ENCODE peak calls at places on chromosomes 3 and 15, in seven cellular contexts. F is GM06990; Y is adrenal gland; X is psoas muscle; O is bronchial epithelial cell; D is CD4-positive, alpha-beta memory T cell; K is colonic mucosa. Z is an unnamed sample.

GRCh38 chr15:57873564-57874209 is 167.2 kb downstream of the POLR2M start:
- DNase-seq in F (no peak), Y (no peak), X (no peak), O (peak; percentile 28), D (no peak), K (no peak), Z (no peak)

GRCh38 chr3:144142151-144142855 is 170.7 kb downstream of the DIPK2A start:
- DNase-seq in F (no peak), Y (no peak), X (no peak), O (peak; percentile 87), D (no peak), K (no peak), Z (no peak)

GRCh38 chr3:166283856-166284255 is 446.6 kb upstream of the BCHE start:
- DNase-seq in F (no peak), Y (peak; percentile 47), X (no peak), O (peak; percentile 88), D (no peak), K (no peak), Z (no peak)

GRCh38 chr3:108345492-108346205 is 49.3 kb downstream of the HHLA2 start:
- DNase-seq in F (no peak), Y (no peak), X (no peak), O (no peak), D (no peak), K (no peak), Z (no peak)

GRCh38 chr3:57165637-57166036 is 484 bp upstream of the IL17RD start:
- DNase-seq in F (no peak), Y (no peak), X (no peak), O (no peak), D (no peak), K (no peak), Z (no peak)

GRCh38 chr15:99844150-99844549 is 110.9 kb upstream of the LYSMD4 start:
- DNase-seq in F (no peak), Y (no peak), X (no peak), O (peak; percentile 38), D (no peak), K (no peak), Z (no peak)

GRCh38 chr3:183369626-183370025 is 58.8 kb downstream of the MCF2L2 start:
- DNase-seq in F (no peak), Y (no peak), X (no peak), O (peak; percentile 40), D (no peak), K (no peak), Z (no peak)

GRCh38 chr15:63156708-63157065 is 590 bp downstream of the RPS27L start:
- DNase-seq in F (no peak), Y (peak; percentile 62), X (no peak), O (peak; percentile 36), D (no peak), K (peak; percentile 50), Z (peak; percentile 19)

GRCh38 chr3:55286695-55287094 is 200.4 kb downstream of the WNT5A start:
- DNase-seq in F (no peak), Y (no peak), X (no peak), O (no peak), D (no peak), K (no peak), Z (no peak)

GRCh38 chr15:92323480-92323879 is 70.2 kb upstream of the ST8SIA2 start:
- DNase-seq in F (no peak), Y (no peak), X (no peak), O (no peak), D (no peak), K (no peak), Z (no peak)

GRCh38 chr3:108420926-108421325 is 89.5 kb downstream of the MYH15 start:
- DNase-seq in F (no peak), Y (no peak), X (no peak), O (peak; percentile 99), D (no peak), K (no peak), Z (no peak)

GRCh38 chr3:46979958-46980497 is 562 bp downstream of the NBEAL2 start:
- DNase-seq in F (no peak), Y (peak; percentile 52), X (peak; percentile 41), O (no peak), D (no peak), K (peak; percentile 50), Z (peak; percentile 37)

GRCh38 chr15:41416742-41417417 is at the start of gene RTF1:
- DNase-seq in F (peak; percentile 95), Y (peak; percentile 94), X (peak; percentile 95), O (peak; percentile 70), D (peak; percentile 96), K (peak; percentile 96), Z (peak; percentile 95)

GRCh38 chr3:46497556-46498265 is at the start of gene RTP3:
- DNase-seq in F (no peak), Y (no peak), X (no peak), O (no peak), D (no peak), K (no peak), Z (no peak)

GRCh38 chr3:27659279-27660021 is 62.7 kb downstream of the EOMES start:
- DNase-seq in F (no peak), Y (peak; percentile 55), X (peak; percentile 58), O (peak; percentile 51), D (peak; percentile 37), K (peak; percentile 60), Z (peak; percentile 38)

GRCh38 chr15:83378921-83379561 is 68.1 kb upstream of the SH3GL3 start:
- DNase-seq in F (no peak), Y (no peak), X (no peak), O (peak; percentile 81), D (no peak), K (no peak), Z (no peak)

GRCh38 chr15:28919201-28919627 is 33.4 kb downstream of the APBA2 start:
- DNase-seq in F (no peak), Y (no peak), X (no peak), O (no peak), D (peak; percentile 30), K (no peak), Z (no peak)

GRCh38 chr3:8768364-8769087 is 887 bp downstream of the OXTR start:
- DNase-seq in F (peak; percentile 64), Y (no peak), X (no peak), O (no peak), D (no peak), K (no peak), Z (no peak)

GRCh38 chr15:58307313-58307961 is 124.4 kb upstream of the LIPC start:
- DNase-seq in F (no peak), Y (no peak), X (no peak), O (peak; percentile 53), D (no peak), K (no peak), Z (no peak)

GRCh38 chr15:85932391-85932790 is 137.7 kb upstream of the KLHL25 start:
- DNase-seq in F (no peak), Y (no peak), X (no peak), O (no peak), D (no peak), K (no peak), Z (no peak)

GRCh38 chr15:75197062-75197630 is 4.5 kb upstream of the C15orf39 start:
- DNase-seq in F (no peak), Y (no peak), X (no peak), O (no peak), D (no peak), K (no peak), Z (no peak)

GRCh38 chr15:77819841-77820728 is 187.4 kb upstream of the LINGO1 start:
- DNase-seq in F (no peak), Y (peak; percentile 16), X (no peak), O (no peak), D (no peak), K (peak; percentile 29), Z (no peak)

DNA sequence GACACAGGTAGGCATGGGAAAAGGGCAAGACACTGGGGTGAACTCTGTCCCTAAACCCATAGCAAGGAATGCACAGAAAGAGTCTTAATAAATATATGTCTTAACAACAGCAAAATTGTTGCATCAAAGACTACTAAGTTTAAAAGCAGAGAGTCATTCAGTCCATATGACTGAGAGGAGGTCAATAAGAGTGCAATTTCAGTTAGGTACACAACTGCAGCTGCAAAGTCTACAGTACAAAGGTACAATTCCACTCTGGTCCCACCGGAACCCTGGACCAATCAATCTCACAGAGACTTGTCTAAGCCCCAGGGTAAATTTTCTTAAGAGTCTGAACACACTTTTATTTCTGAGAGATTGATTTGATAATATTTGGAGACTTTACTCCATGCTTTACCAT is 6.9 kb downstream of the CP start:
- DNase-seq in F (no peak), Y (no peak), X (no peak), O (no peak), D (no peak), K (peak; percentile 31), Z (no peak)
- H3K4me3 ChIP-seq in F (no peak overlapping the region), Y (no peak overlapping the region), X (no peak overlapping the region), O (no peak overlapping the region), D (no peak overlapping the region), K (no peak overlapping the region), Z (no peak overlapping the region)

DNA sequence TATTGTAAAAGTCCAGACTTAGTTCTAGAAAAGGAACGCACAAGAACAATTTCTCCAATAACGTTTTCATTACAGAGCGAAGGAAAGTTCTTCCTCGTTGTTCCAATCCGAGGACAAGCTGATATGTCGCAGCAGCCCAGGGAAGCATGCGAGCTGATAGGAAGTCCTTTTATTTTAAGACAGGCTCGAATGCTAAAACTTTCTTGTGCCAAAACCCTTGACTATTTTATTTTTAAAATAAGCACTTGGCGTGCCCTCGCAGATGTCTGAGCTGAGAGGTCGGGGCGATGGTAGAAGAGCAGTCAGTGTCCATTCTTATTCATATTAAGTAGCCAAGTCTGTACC is 433 bp upstream of the MITF start:
- DNase-seq in F (no peak), Y (no peak), X (peak; percentile 13), O (no peak), D (no peak), K (no peak), Z (no peak)
- H3K4me3 ChIP-seq in F (peak overlapping the region; percentile 68), Y (peak overlapping the region; percentile 70), X (peak overlapping the region; percentile 94), O (peak overlapping the region; percentile 67), D (no peak overlapping the region), K (peak overlapping the region; percentile 78), Z (peak overlapping the region; percentile 98)

DNA sequence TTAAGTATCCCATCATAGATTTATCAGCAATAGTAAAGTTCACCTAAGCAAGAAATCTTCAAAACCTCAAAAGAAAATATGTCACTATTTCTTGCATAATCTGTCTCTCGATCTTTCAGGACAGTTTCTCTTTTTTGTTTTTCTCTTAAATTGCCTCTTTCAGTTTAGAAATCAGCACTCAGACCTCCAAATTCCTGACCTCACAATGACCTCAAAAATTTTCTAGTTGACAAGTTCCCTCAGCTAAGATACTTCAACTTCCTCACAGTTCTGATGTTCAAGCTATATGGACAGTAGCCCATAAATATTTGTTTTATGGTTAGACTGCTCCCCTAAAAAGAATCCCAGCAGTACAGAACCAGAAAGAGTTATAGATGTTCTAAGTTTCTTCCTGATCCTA is 24.1 kb downstream of the SLC24A5 start:
- DNase-seq in F (peak; percentile 15), Y (no peak), X (no peak), O (no peak), D (no peak), K (no peak), Z (no peak)
- H3K4me3 ChIP-seq in F (no peak overlapping the region), Y (no peak overlapping the region), X (no peak overlapping the region), O (no peak overlapping the region), D (no peak overlapping the region), K (no peak overlapping the region), Z (no peak overlapping the region)

DNA sequence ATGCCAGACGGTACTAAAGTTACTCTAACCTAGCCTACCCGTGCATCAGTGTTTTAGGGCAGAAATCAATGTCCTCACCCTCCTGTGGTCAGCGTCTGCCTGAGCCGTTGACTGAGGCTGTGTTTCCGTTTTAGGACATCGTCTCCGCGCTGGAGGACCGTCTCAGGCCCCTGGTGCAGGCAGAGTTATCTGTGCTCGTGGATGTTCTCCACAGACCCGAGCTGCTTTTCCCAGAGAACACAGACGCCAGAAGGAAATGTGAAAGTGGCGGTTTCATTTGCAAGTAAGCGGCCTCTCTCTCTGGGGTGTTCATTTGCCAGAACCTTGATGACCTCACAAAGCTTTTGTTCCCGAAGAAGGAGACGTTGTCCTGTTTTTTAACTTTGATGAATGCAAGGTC is 217.0 kb downstream of the ITPR1 start:
- DNase-seq in F (no peak), Y (no peak), X (no peak), O (no peak), D (no peak), K (no peak), Z (no peak)
- H3K4me3 ChIP-seq in F (no peak overlapping the region), Y (no peak overlapping the region), X (no peak overlapping the region), O (no peak overlapping the region), D (no peak overlapping the region), K (no peak overlapping the region), Z (no peak overlapping the region)